ENCODE peak calls at places on chromosomes 16 and 17, in four cellular contexts. One of them, this sample, is unnamed.

GRCh38 chr17:73538445-73538844 is 105.8 kb downstream of the SDK2 start:
- DNase-seq in IMR-90: no peak
- DNase-seq in A549: no peak
- DNase-seq in GM12878: no peak
- DNase-seq in this sample: no peak

GRCh38 chr17:75617218-75617617 is 16.0 kb upstream of the SMIM5 start:
- DNase-seq in A549: no peak
- DNase-seq in GM12878: no peak
- DNase-seq in IMR-90: no peak
- DNase-seq in this sample: no peak

GRCh38 chr16:69323428-69323827 is 7.0 kb downstream of the PDF start:
- DNase-seq in A549: no peak
- DNase-seq in IMR-90: no peak
- DNase-seq in GM12878: no peak
- DNase-seq in this sample: no peak

GRCh38 chr16:86508028-86508946 is 2.0 kb upstream of the FOXF1 start:
- DNase-seq in IMR-90: no peak
- DNase-seq in A549: no peak
- DNase-seq in GM12878: no peak
- DNase-seq in this sample: no peak

GRCh38 chr16:49057391-49057790 is 224.2 kb downstream of the CBLN1 start:
- DNase-seq in A549: no peak
- DNase-seq in IMR-90: no peak
- DNase-seq in GM12878: no peak
- DNase-seq in this sample: no peak

GRCh38 chr17:48555183-48555615 is 10.3 kb upstream of the HOXB2 start:
- DNase-seq in GM12878: no peak
- DNase-seq in IMR-90: peak; percentile 99
- DNase-seq in A549: peak; percentile 82
- DNase-seq in this sample: peak; percentile 93

GRCh38 chr16:54946909-54947308 is 16.2 kb downstream of the IRX5 start:
- DNase-seq in A549: no peak
- DNase-seq in IMR-90: no peak
- DNase-seq in GM12878: no peak
- DNase-seq in this sample: no peak

GRCh38 chr17:64354824-64355535 is 35.7 kb downstream of the PECAM1 start:
- DNase-seq in A549: no peak
- DNase-seq in GM12878: no peak
- DNase-seq in IMR-90: peak; percentile 10
- DNase-seq in this sample: no peak

GRCh38 chr16:17408296-17408695 is 62.5 kb downstream of the XYLT1 start:
- DNase-seq in A549: no peak
- DNase-seq in IMR-90: no peak
- DNase-seq in GM12878: no peak
- DNase-seq in this sample: no peak

GRCh38 chr16:22322741-22323140 is 25.5 kb downstream of the POLR3E start:
- DNase-seq in IMR-90: no peak
- DNase-seq in GM12878: no peak
- DNase-seq in A549: no peak
- DNase-seq in this sample: no peak

GRCh38 chr17:6677158-6677831 is 25.7 kb downstream of the C17orf100 start:
- DNase-seq in IMR-90: peak; percentile 3
- DNase-seq in A549: no peak
- DNase-seq in GM12878: no peak
- DNase-seq in this sample: no peak

DNA sequence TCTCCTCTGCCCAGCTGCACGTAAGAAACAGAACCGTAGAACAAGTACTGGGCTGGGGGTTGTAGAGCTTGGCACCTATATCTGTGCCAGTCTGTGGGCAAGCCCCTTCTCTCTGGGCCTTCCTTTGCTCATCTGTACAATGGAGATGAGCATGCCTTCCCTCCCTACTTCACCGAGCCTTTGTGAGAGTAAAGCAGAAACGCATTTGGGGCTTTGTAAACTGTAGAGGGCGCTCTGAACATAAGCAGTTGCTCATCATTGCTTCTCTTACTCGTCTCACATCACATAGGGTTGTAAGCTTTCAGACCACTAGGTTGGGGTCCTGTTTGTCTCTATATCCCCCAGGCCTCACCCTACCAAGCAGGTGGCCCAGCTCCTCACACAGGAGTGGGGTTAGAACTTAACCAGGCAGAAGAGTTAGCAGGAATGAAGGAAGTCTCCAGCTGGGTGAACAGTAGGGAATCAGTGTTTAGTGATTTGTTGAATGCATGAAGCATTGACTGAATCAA is 15.1 kb downstream of the SAMD14 start:
- DNase-seq in IMR-90: peak; percentile 70
- DNase-seq in A549: peak; percentile 66
- DNase-seq in GM12878: no peak
- DNase-seq in this sample: peak; percentile 38
- TF ChIP-seq ELK1 in IMR-90: no peak
- TF ChIP-seq ELK1 in A549: no peak
- TF ChIP-seq ELK1 in GM12878: no peak
- TF ChIP-seq ELK1 in this sample: no peak

GRCh38 chr17:31787857-31788570 is 71.0 kb downstream of the COPRS start:
- DNase-seq in GM12878: no peak
- DNase-seq in IMR-90: peak; percentile 93
- DNase-seq in A549: no peak
- DNase-seq in this sample: peak; percentile 3
- TF ChIP-seq ELK1 in GM12878: no peak
- TF ChIP-seq ELK1 in IMR-90: no peak
- TF ChIP-seq ELK1 in A549: no peak
- TF ChIP-seq ELK1 in this sample: no peak

DNA sequence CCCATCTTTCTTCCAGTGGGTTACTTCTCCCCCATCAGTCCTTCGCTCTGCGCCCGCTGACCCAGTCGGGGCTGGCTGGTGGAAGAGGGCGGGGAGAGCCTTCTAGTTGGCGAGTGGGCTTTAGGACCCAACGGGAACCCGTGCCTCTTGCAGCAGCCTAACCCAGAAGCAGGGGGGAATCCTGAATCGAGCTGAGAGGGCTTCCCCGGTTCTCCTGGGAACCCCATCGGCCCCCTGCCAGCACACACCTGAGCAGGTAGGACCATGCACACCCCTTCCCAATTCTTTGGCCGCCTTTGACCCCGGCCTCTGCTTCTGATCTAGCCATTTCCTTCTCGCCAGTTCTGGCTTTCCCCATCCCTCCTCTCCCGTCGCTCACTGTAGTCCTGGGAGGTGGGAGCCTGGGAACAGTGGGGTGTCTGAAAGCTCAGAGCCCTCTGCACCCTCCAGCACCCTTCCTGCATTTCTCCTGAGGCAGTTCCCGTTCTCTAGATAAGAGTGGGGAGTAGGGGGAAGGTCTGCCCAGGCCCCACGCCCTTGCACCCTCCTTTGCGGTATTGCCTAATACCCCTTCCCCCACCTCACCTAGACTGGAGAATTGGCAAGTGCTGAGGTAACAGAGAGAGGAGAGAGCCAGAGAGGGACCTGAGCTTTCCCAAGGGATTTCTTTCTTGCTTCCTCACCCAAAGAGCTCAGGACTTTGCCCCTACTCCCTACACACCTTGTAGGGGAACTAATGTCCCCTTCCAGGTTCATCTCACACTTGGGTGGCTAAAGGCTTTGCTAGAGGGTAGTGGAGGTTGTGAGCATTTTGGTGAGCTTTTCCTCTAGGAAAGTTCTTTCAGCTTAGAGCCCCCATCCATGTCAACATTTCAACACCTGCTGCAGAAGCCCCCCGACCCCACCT is at the start of gene RARA:
- DNase-seq in A549: peak; percentile 77
- DNase-seq in GM12878: no peak
- DNase-seq in IMR-90: no peak
- DNase-seq in this sample: peak; percentile 66
- TF ChIP-seq ELK1 in A549: no peak
- TF ChIP-seq ELK1 in GM12878: peak; percentile 37
- TF ChIP-seq ELK1 in IMR-90: no peak
- TF ChIP-seq ELK1 in this sample: no peak

GRCh38 chr16:56910654-56911539 is 21.0 kb upstream of the HERPUD1 start:
- DNase-seq in GM12878: no peak
- DNase-seq in IMR-90: peak; percentile 93
- DNase-seq in A549: no peak
- DNase-seq in this sample: no peak
- TF ChIP-seq ELK1 in GM12878: no peak
- TF ChIP-seq ELK1 in IMR-90: no peak
- TF ChIP-seq ELK1 in A549: no peak
- TF ChIP-seq ELK1 in this sample: no peak

DNA sequence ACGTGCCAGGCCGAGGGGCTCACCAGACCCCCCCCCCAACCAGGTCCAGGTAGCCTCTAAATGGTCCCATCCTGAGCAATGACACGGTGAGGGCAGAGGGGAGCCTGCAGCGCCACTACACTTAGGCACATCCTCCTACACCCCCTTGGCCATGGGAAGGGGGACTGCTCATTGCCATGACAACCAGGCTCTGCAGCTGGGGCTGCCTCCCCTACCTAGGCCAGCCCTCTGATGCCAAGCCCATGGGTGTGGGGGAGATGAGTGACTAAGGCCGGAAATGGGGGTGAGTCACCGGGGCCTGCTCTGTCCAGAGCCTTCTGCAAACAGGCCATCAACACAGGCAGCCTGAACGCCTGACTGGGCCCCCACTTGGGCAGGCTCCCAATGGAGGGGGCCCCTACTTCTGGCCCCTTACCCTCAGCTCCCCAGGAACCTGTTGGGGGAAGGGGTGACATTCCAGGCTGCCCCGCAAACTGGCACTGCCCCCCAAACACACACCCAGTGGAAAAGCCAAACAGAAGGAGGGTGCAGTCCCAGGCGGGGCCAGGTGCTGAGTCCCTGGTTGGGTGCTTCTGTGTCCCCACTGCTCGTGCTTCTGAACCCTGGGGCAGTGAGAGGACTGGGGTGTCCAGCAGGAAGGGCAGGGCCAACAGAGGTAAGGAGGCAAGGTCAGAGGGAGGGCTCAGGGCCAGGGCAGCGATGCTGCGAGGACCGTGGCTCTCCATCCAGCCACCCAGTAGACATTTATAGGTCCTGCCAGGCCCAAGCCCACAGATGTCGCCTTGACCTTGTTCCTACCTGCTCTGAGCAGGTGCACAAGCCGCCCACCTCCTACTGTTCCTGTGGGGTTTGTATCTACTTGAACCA is 8.2 kb downstream of the PLCD3 start:
- DNase-seq in IMR-90: peak; percentile 91
- DNase-seq in GM12878: no peak
- DNase-seq in A549: peak; percentile 95
- DNase-seq in this sample: peak; percentile 89
- TF ChIP-seq ELK1 in IMR-90: no peak
- TF ChIP-seq ELK1 in GM12878: no peak
- TF ChIP-seq ELK1 in A549: no peak
- TF ChIP-seq ELK1 in this sample: no peak

GRCh38 chr17:50832267-50833227 is 2.8 kb upstream of the WFIKKN2 start:
- DNase-seq in IMR-90: no peak
- DNase-seq in A549: no peak
- DNase-seq in GM12878: no peak
- DNase-seq in this sample: no peak

GRCh38 chr17:50830994-50831393 is 4.4 kb upstream of the WFIKKN2 start:
- DNase-seq in IMR-90: no peak
- DNase-seq in A549: no peak
- DNase-seq in GM12878: no peak
- DNase-seq in this sample: no peak

GRCh38 chr17:50833396-50834125 is 1.8 kb upstream of the WFIKKN2 start:
- DNase-seq in IMR-90: no peak
- DNase-seq in A549: no peak
- DNase-seq in GM12878: no peak
- DNase-seq in this sample: no peak

GRCh38 chr17:50830298-50830697 is 5.1 kb upstream of the WFIKKN2 start:
- DNase-seq in IMR-90: no peak
- DNase-seq in GM12878: no peak
- DNase-seq in A549: no peak
- DNase-seq in this sample: no peak

DNA sequence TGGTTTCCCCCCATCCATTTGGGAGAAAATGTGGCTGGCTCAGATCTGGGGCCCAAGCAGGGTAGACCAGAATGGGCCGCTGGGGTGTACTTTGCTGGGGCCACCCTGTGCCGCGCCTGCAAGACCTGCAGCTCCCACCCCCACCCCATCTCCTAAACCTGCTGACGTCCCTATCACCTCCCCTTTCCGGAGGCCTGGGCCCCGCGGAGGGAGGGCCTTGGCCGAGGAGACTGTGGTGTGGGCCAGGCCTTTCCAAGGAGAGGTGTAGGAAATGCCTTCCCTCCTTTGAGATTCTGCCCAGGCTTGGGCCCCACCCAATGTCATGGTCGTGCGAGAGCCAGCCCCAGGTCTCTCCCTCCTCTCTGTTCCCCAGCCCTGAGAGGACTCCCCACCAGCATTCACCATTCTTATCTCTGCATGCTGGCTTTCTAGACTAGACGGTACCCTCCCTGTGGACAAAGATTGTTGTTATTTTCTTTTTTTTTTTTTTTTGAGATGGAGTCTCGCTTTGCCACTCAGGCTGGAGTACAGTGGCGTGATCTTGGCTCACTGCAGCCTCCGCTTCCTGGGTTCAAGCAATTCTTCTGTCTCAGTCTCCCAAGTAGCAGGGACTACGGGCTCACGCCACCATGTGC is 3.8 kb upstream of the WFIKKN2 start:
- DNase-seq in IMR-90: no peak
- DNase-seq in GM12878: no peak
- DNase-seq in A549: no peak
- DNase-seq in this sample: peak; percentile 72
- TF ChIP-seq ELK1 in IMR-90: no peak
- TF ChIP-seq ELK1 in GM12878: no peak
- TF ChIP-seq ELK1 in A549: no peak
- TF ChIP-seq ELK1 in this sample: no peak

This sample was measured in K562.